ENCODE peak calls at places on chromosomes 6 and 20, in seven cellular contexts. B is GM03348; T is HFFc6; U is body of pancreas; Y is NCI-H1417; N is activated CD8-positive, alpha-beta T cell treated with anti-CD3 and anti-CD28 coated beads for 36 hours; G is MV-4-11. J is an unnamed sample.

GRCh38 chr6:45710304-45710821 is 305.3 kb downstream of the CLIC5 start:
- DNase-seq in G (peak), Y (no peak), U (no peak), N (peak), B (peak), T (peak), J (peak)

GRCh38 chr20:10521068-10521834 is 86.1 kb downstream of the SLX4IP start:
- DNase-seq in Y (no peak), G (peak), B (peak), U (no peak), T (peak), N (no peak), J (no peak)

GRCh38 chr6:106119991-106120390 is 33.9 kb downstream of the PRDM1 start:
- DNase-seq in G (peak), U (no peak), N (no peak), B (no peak), T (no peak), Y (no peak), J (no peak)

GRCh38 chr6:20211941-20212391 is 303 bp downstream of the MBOAT1 start:
- DNase-seq in Y (peak), N (peak), B (no peak), T (no peak), G (no peak), U (peak), J (peak)

GRCh38 chr6:160122744-160123143 is 1.1 kb downstream of the SLC22A1 start:
- DNase-seq in N (no peak), Y (no peak), U (no peak), T (no peak), G (no peak), B (no peak), J (no peak)

GRCh38 chr6:163826668-163827067 is 412.1 kb downstream of the QKI start:
- DNase-seq in B (no peak), Y (no peak), G (no peak), T (no peak), U (no peak), N (no peak), J (no peak)

GRCh38 chr6:75930954-75931689 is 141.3 kb downstream of the IMPG1 start:
- DNase-seq in Y (no peak), B (peak), U (no peak), T (peak), G (no peak), N (no peak), J (no peak)

GRCh38 chr6:123515715-123516114 is 121.0 kb downstream of the TRDN start:
- DNase-seq in B (peak), T (no peak), N (no peak), U (no peak), Y (no peak), G (no peak), J (no peak)

GRCh38 chr6:81331526-81331925 is 421.0 kb downstream of the TENT5A start:
- DNase-seq in N (no peak), T (peak), B (peak), Y (no peak), G (no peak), U (no peak), J (no peak)

GRCh38 chr6:167094820-167095637 is 27.9 kb upstream of the CCR6 start:
- DNase-seq in N (peak), G (peak), Y (no peak), B (no peak), U (no peak), T (no peak), J (peak)

GRCh38 chr6:137697267-137697938 is 169.7 kb upstream of the TNFAIP3 start:
- DNase-seq in G (no peak), N (no peak), T (peak), B (peak), U (peak), Y (no peak), J (peak)

GRCh38 chr20:23995905-23996666 is 7.5 kb upstream of the GGTLC1 start:
- DNase-seq in B (peak), G (peak), U (peak), N (peak), T (no peak), Y (peak), J (peak)

GRCh38 chr20:47635256-47635655 is 133.6 kb downstream of the NCOA3 start:
- DNase-seq in Y (no peak), B (no peak), G (no peak), U (no peak), T (no peak), N (no peak), J (no peak)

GRCh38 chr20:25303292-25304024 is 55.6 kb downstream of the PYGB start:
- DNase-seq in U (no peak), N (no peak), G (no peak), T (no peak), Y (no peak), B (no peak), J (no peak)

GRCh38 chr6:125165256-125165655 is 11.7 kb downstream of the TPD52L1 start:
- DNase-seq in N (no peak), U (no peak), Y (no peak), B (peak), G (no peak), T (peak), J (no peak)

GRCh38 chr6:151060742-151061100 is 179.0 kb upstream of the AKAP12 start:
- DNase-seq in B (no peak), U (no peak), Y (no peak), G (no peak), T (no peak), N (no peak), J (no peak)

GRCh38 chr6:142045380-142046270 is 87.1 kb upstream of the GJE1 start:
- DNase-seq in U (no peak), B (peak), N (no peak), T (peak), G (no peak), Y (no peak), J (no peak)

GRCh38 chr20:10721112-10721896 is 47.5 kb upstream of the JAG1 start:
- DNase-seq in B (no peak), U (no peak), G (peak), N (no peak), T (no peak), Y (no peak), J (no peak)

GRCh38 chr20:23606652-23607049 is 934 bp upstream of the CST9 start:
- DNase-seq in U (peak), Y (peak), T (peak), N (peak), G (peak), B (peak), J (peak)

GRCh38 chr6:166672624-166673165 is 45.6 kb upstream of the RPS6KA2 start:
- DNase-seq in T (no peak), G (no peak), N (no peak), U (no peak), B (no peak), Y (no peak), J (no peak)

GRCh38 chr20:19277381-19277780 is 64.9 kb downstream of the SLC24A3 start:
- DNase-seq in T (no peak), N (no peak), U (no peak), Y (no peak), G (peak), B (no peak), J (no peak)

GRCh38 chr6:138600726-138601125 is 101.4 kb upstream of the NHSL1 start:
- DNase-seq in T (peak), Y (no peak), U (no peak), G (no peak), B (peak), N (no peak), J (no peak)

GRCh38 chr6:21666200-21666671 is 72.7 kb downstream of the SOX4 start:
- DNase-seq in N (peak), B (peak), G (no peak), Y (peak), U (no peak), T (no peak), J (peak)

GRCh38 chr20:44471481-44471882 is 4.2 kb upstream of the TTPAL start:
- DNase-seq in U (no peak), G (no peak), T (peak), N (no peak), Y (no peak), B (peak), J (no peak)

GRCh38 chr6:18496462-18496861 is 109.3 kb downstream of the RNF144B start:
- DNase-seq in T (no peak), Y (no peak), U (no peak), G (no peak), N (no peak), B (no peak), J (no peak)

GRCh38 chr6:56608332-56608731 is 34.4 kb downstream of the DST start:
- DNase-seq in G (no peak), Y (no peak), B (no peak), N (no peak), U (no peak), T (no peak), J (no peak)

GRCh38 chr6:76134651-76135050 is 62.2 kb upstream of the IMPG1 start:
- DNase-seq in T (no peak), Y (no peak), G (no peak), U (peak), B (no peak), N (no peak), J (no peak)

GRCh38 chr20:56752274-56752673 is 123.2 kb downstream of the TFAP2C start:
- DNase-seq in U (no peak), G (no peak), T (no peak), N (no peak), B (peak), Y (no peak), J (no peak)

GRCh38 chr20:64233725-64234124 is 21.8 kb upstream of the PCMTD2 start:
- DNase-seq in T (no peak), B (no peak), N (no peak), G (no peak), U (peak), Y (no peak), J (no peak)

GRCh38 chr20:51800132-51800721 is 2.1 kb downstream of the SALL4 start:
- DNase-seq in B (peak), T (no peak), N (peak), G (no peak), Y (peak), U (peak), J (peak)